ENCODE peak calls at places on chromosomes 5 and 9, in four cellular contexts. One of them, this sample, is unnamed.

GRCh38 chr9:115018547-115019435 is 88.4 kb upstream of the TNFSF8 start:
- DNase-seq in HepG2: no peak
- DNase-seq in GM12878: no peak
- DNase-seq in H1: no peak
- DNase-seq in this sample: no peak

GRCh38 chr5:17378346-17378984 is 119.6 kb upstream of the TAF11L2 start:
- DNase-seq in HepG2: no peak
- DNase-seq in GM12878: no peak
- DNase-seq in H1: no peak
- DNase-seq in this sample: no peak

GRCh38 chr9:136370037-136370436 is 3.4 kb downstream of the CARD9 start:
- DNase-seq in HepG2: no peak
- DNase-seq in GM12878: no peak
- DNase-seq in H1: no peak
- DNase-seq in this sample: no peak

GRCh38 chr5:16616536-16617271 is at the start of gene RETREG1:
- DNase-seq in HepG2: no peak
- DNase-seq in GM12878: no peak
- DNase-seq in H1: no peak
- DNase-seq in this sample: peak

GRCh38 chr9:80157561-80157983 is 585.8 kb downstream of the TLE4 start:
- DNase-seq in HepG2: no peak
- DNase-seq in GM12878: no peak
- DNase-seq in H1: no peak
- DNase-seq in this sample: no peak

GRCh38 chr5:120446068-120446492 is 18.0 kb upstream of the PRR16 start:
- DNase-seq in HepG2: no peak
- DNase-seq in GM12878: no peak
- DNase-seq in H1: no peak
- DNase-seq in this sample: no peak

GRCh38 chr5:81553570-81554212 is 159.8 kb upstream of the ACOT12 start:
- DNase-seq in HepG2: no peak
- DNase-seq in GM12878: no peak
- DNase-seq in H1: no peak
- DNase-seq in this sample: no peak

GRCh38 chr9:137077010-137077747 is at the start of gene UAP1L1:
- DNase-seq in HepG2: no peak
- DNase-seq in GM12878: no peak
- DNase-seq in H1: no peak
- DNase-seq in this sample: no peak

GRCh38 chr5:42858031-42858643 is 46.4 kb upstream of the SELENOP start:
- DNase-seq in HepG2: no peak
- DNase-seq in GM12878: no peak
- DNase-seq in H1: no peak
- DNase-seq in this sample: no peak

GRCh38 chr9:124126571-124127289 is 115.2 kb downstream of the LHX2 start:
- DNase-seq in HepG2: peak
- DNase-seq in GM12878: peak
- DNase-seq in H1: peak
- DNase-seq in this sample: peak

GRCh38 chr5:6708814-6709213 is 4.4 kb upstream of the TENT4A start:
- DNase-seq in HepG2: no peak
- DNase-seq in GM12878: no peak
- DNase-seq in H1: no peak
- DNase-seq in this sample: no peak

GRCh38 chr5:140806834-140807775 is at the start of gene PCDHA4:
- DNase-seq in HepG2: peak
- DNase-seq in GM12878: no peak
- DNase-seq in H1: no peak
- DNase-seq in this sample: peak

GRCh38 chr9:72579190-72579589 is 57.8 kb downstream of the TMC1 start:
- DNase-seq in HepG2: no peak
- DNase-seq in GM12878: no peak
- DNase-seq in H1: no peak
- DNase-seq in this sample: no peak

GRCh38 chr5:124920909-124921666 is 174.6 kb upstream of the ZNF608 start:
- DNase-seq in HepG2: no peak
- DNase-seq in GM12878: no peak
- DNase-seq in H1: no peak
- DNase-seq in this sample: no peak

GRCh38 chr9:137128158-137129088 is 10.5 kb upstream of the GRIN1 start:
- DNase-seq in HepG2: no peak
- DNase-seq in GM12878: no peak
- DNase-seq in H1: no peak
- DNase-seq in this sample: no peak

GRCh38 chr9:33623658-33624586 is 99.9 kb downstream of the ANKRD18B start:
- DNase-seq in HepG2: peak
- DNase-seq in GM12878: peak
- DNase-seq in H1: peak
- DNase-seq in this sample: peak

GRCh38 chr5:176653401-176653800 is 6.1 kb downstream of the TSPAN17 start:
- DNase-seq in HepG2: no peak
- DNase-seq in GM12878: peak
- DNase-seq in H1: no peak
- DNase-seq in this sample: no peak

GRCh38 chr5:177100714-177101121 is 14.0 kb downstream of the FGFR4 start:
- DNase-seq in HepG2: no peak
- DNase-seq in GM12878: no peak
- DNase-seq in H1: no peak
- DNase-seq in this sample: no peak

GRCh38 chr9:70491798-70492736 is 77.6 kb upstream of the KLF9 start:
- DNase-seq in HepG2: no peak
- DNase-seq in GM12878: no peak
- DNase-seq in H1: no peak
- DNase-seq in this sample: no peak

GRCh38 chr5:67543704-67544103 is 347.1 kb upstream of the CD180 start:
- DNase-seq in HepG2: no peak
- DNase-seq in GM12878: no peak
- DNase-seq in H1: no peak
- DNase-seq in this sample: no peak

GRCh38 chr9:75083188-75083976 is 4.6 kb downstream of the NMRK1 start:
- DNase-seq in HepG2: peak
- DNase-seq in GM12878: no peak
- DNase-seq in H1: no peak
- DNase-seq in this sample: no peak

GRCh38 chr5:129172561-129172960 is 78.0 kb downstream of the ISOC1 start:
- DNase-seq in HepG2: no peak
- DNase-seq in GM12878: no peak
- DNase-seq in H1: no peak
- DNase-seq in this sample: no peak

GRCh38 chr5:37075399-37075950 is 173.7 kb downstream of the CPLANE1 start:
- DNase-seq in HepG2: no peak
- DNase-seq in GM12878: no peak
- DNase-seq in H1: no peak
- DNase-seq in this sample: no peak

GRCh38 chr9:122346478-122347347 is 24.1 kb upstream of the PTGS1 start:
- DNase-seq in HepG2: peak
- DNase-seq in GM12878: no peak
- DNase-seq in H1: no peak
- DNase-seq in this sample: no peak

GRCh38 chr5:173591300-173591622 is 25.2 kb downstream of the BOD1 start:
- DNase-seq in HepG2: no peak
- DNase-seq in GM12878: no peak
- DNase-seq in H1: no peak
- DNase-seq in this sample: no peak

GRCh38 chr5:33975846-33976245 is 8.6 kb downstream of the SLC45A2 start:
- DNase-seq in HepG2: no peak
- DNase-seq in GM12878: no peak
- DNase-seq in H1: no peak
- DNase-seq in this sample: no peak

GRCh38 chr5:150286820-150287219 is 2.8 kb downstream of the CAMK2A start:
- DNase-seq in HepG2: peak
- DNase-seq in GM12878: no peak
- DNase-seq in H1: no peak
- DNase-seq in this sample: no peak

GRCh38 chr5:29882036-29882435 is 1311.5 kb upstream of the CDH6 start:
- DNase-seq in HepG2: no peak
- DNase-seq in GM12878: no peak
- DNase-seq in H1: no peak
- DNase-seq in this sample: no peak

GRCh38 chr9:132879443-132880310 is 979 bp downstream of the SPACA9 start:
- DNase-seq in HepG2: no peak
- DNase-seq in GM12878: no peak
- DNase-seq in H1: no peak
- DNase-seq in this sample: no peak

GRCh38 chr5:34676409-34676808 is 20.3 kb downstream of the RAI14 start:
- DNase-seq in HepG2: no peak
- DNase-seq in GM12878: no peak
- DNase-seq in H1: no peak
- DNase-seq in this sample: no peak

GRCh38 chr9:91056917-91057316 is 255.3 kb downstream of the SYK start:
- DNase-seq in HepG2: no peak
- DNase-seq in GM12878: no peak
- DNase-seq in H1: no peak
- DNase-seq in this sample: no peak

GRCh38 chr5:464446-464842 is 21.5 kb downstream of the EXOC3 start:
- DNase-seq in HepG2: no peak
- DNase-seq in GM12878: no peak
- DNase-seq in H1: no peak
- DNase-seq in this sample: no peak

GRCh38 chr5:35971186-35971877 is 19.9 kb downstream of the UGT3A1 start:
- DNase-seq in HepG2: no peak
- DNase-seq in GM12878: no peak
- DNase-seq in H1: no peak
- DNase-seq in this sample: no peak

GRCh38 chr5:181151146-181151545 is 3.8 kb downstream of the OR2V2 start:
- DNase-seq in HepG2: no peak
- DNase-seq in GM12878: no peak
- DNase-seq in H1: no peak
- DNase-seq in this sample: no peak

GRCh38 chr5:67576112-67576511 is 379.5 kb upstream of the CD180 start:
- DNase-seq in HepG2: no peak
- DNase-seq in GM12878: no peak
- DNase-seq in H1: no peak
- DNase-seq in this sample: no peak

GRCh38 chr9:73753171-73753570 is 601.5 kb downstream of the ANXA1 start:
- DNase-seq in HepG2: no peak
- DNase-seq in GM12878: no peak
- DNase-seq in H1: no peak
- DNase-seq in this sample: no peak

GRCh38 chr9:130497139-130497538 is 52.4 kb downstream of the ASS1 start:
- DNase-seq in HepG2: no peak
- DNase-seq in GM12878: no peak
- DNase-seq in H1: no peak
- DNase-seq in this sample: no peak

GRCh38 chr9:23819403-23819802 is 6.6 kb downstream of the ELAVL2 start:
- DNase-seq in HepG2: no peak
- DNase-seq in GM12878: no peak
- DNase-seq in H1: no peak
- DNase-seq in this sample: no peak

GRCh38 chr5:64147849-64148441 is 17.7 kb upstream of the RNF180 start:
- DNase-seq in HepG2: peak
- DNase-seq in GM12878: no peak
- DNase-seq in H1: no peak
- DNase-seq in this sample: no peak
- TF ChIP-seq YY1 in HepG2: no peak
- TF ChIP-seq YY1 in GM12878: peak
- TF ChIP-seq YY1 in H1: peak
- TF ChIP-seq YY1 in this sample: no peak

DNA sequence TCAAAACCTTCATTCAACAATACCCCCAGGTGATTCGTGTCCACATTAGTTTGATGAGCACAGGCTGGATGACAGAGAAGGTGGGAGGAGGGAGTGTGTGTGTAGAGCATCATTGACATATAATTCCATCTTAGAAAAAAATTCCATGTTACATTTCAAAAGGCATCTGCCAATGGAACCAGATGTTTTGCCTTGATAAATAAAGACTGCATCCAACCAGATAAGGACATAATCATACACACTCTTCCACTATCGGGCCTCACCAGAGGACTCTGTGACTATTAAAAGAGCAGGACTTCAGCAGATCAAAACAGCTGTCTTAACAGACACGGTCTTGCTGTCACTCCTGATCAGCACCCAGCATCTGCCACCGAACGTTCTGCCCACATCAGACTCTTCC is 96.4 kb upstream of the SPIN1 start:
- DNase-seq in HepG2: no peak
- DNase-seq in GM12878: no peak
- DNase-seq in H1: no peak
- DNase-seq in this sample: no peak
- TF ChIP-seq SUZ12 in HepG2: no peak
- TF ChIP-seq SUZ12 in GM12878: no peak
- TF ChIP-seq SUZ12 in H1: no peak
- TF ChIP-seq SUZ12 in this sample: no peak

DNA sequence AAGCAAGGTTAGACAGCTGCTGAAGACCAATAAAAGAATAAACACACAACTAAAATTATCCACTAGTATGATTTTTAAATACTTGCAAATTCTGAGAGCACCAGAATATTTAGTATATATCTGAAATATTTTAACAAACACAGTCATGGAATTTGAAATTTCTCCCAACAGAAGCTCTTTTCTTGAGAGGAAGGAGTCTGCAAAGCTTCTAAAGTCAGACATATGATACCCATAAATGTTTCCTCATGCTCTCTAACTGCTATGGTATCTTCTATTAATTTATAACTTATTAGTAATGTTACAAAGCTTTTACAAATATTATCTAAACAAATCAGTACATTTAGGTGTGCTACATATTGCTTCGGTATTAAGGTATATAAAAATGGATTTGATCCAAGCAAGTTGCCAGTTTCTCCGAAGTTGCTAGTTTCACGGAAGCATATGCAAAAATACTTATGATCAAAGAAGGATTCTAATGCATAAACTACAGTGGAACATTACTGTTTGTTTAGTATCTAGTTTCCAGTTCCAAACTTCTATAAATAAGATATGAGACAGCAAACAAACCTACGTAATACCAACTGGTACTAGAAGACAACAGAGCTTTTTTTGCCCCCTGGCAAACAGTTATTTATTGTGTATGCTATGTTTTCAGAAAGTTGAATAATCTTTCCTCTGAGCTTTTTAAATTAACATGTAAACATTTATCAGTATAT is 22.0 kb downstream of the FNIP1 start:
- DNase-seq in HepG2: no peak
- DNase-seq in GM12878: no peak
- DNase-seq in H1: no peak
- DNase-seq in this sample: no peak
- TF ChIP-seq YY1 in HepG2: no peak
- TF ChIP-seq YY1 in GM12878: no peak
- TF ChIP-seq YY1 in H1: no peak
- TF ChIP-seq YY1 in this sample: no peak

GRCh38 chr5:97131139-97131710 is 11.2 kb downstream of the LIX1 start:
- DNase-seq in HepG2: no peak
- DNase-seq in GM12878: no peak
- DNase-seq in H1: no peak
- DNase-seq in this sample: no peak
- TF ChIP-seq SUZ12 in HepG2: no peak
- TF ChIP-seq SUZ12 in GM12878: no peak
- TF ChIP-seq SUZ12 in H1: no peak
- TF ChIP-seq SUZ12 in this sample: no peak